ENCODE peak calls at places on chromosomes 11 and 22, in ten cellular contexts. I is heart left ventricle, M is upper lobe of right lung, Y is foreskin keratinocyte, G is heart right ventricle, K is upper lobe of left lung, D is colonic mucosa, S is tibial artery, F is GM23248, Q is body of pancreas. Z is an unnamed sample.

GRCh38 chr11:63613517-63614135 is 607 bp downstream of the PLAAT3 start:
- DNase-seq in I (peak; percentile 72), M (peak; percentile 79), Y (no peak), G (peak; percentile 57), K (peak; percentile 71), D (peak; percentile 40), S (peak; percentile 78), F (peak; percentile 38), Q (peak; percentile 43), Z (no peak)

GRCh38 chr11:9057032-9057431 is 34.4 kb downstream of the SCUBE2 start:
- DNase-seq in I (no peak), M (no peak), Y (no peak), G (no peak), K (no peak), D (no peak), S (no peak), F (peak; percentile 30), Q (no peak), Z (no peak)

GRCh38 chr11:113632981-113633380 is 73.1 kb downstream of the TMPRSS5 start:
- DNase-seq in I (no peak), M (no peak), Y (no peak), G (no peak), K (no peak), D (no peak), S (peak; percentile 71), F (peak; percentile 90), Q (no peak), Z (no peak)

GRCh38 chr22:29266564-29267461 is 968 bp downstream of the RHBDD3 start:
- DNase-seq in I (no peak), M (peak; percentile 58), Y (no peak), G (no peak), K (no peak), D (no peak), S (peak; percentile 65), F (peak; percentile 46), Q (no peak), Z (no peak)

GRCh38 chr11:104690243-104690642 is 208.0 kb downstream of the CASP12 start:
- DNase-seq in I (no peak), M (no peak), Y (no peak), G (no peak), K (no peak), D (no peak), S (no peak), F (no peak), Q (no peak), Z (no peak)

GRCh38 chr11:107272561-107272960 is 185.1 kb downstream of the CWF19L2 start:
- DNase-seq in I (no peak), M (no peak), Y (no peak), G (no peak), K (no peak), D (no peak), S (no peak), F (no peak), Q (no peak), Z (no peak)

GRCh38 chr11:106477776-106478175 is 400.3 kb downstream of the AASDHPPT start:
- DNase-seq in I (no peak), M (no peak), Y (no peak), G (no peak), K (no peak), D (no peak), S (no peak), F (no peak), Q (no peak), Z (no peak)

GRCh38 chr22:37210041-37210803 is 2.1 kb downstream of the SSTR3 start:
- DNase-seq in I (no peak), M (no peak), Y (no peak), G (no peak), K (no peak), D (no peak), S (peak; percentile 50), F (no peak), Q (no peak), Z (no peak)

GRCh38 chr11:112785104-112785503 is 176.1 kb upstream of the NCAM1 start:
- DNase-seq in I (no peak), M (no peak), Y (no peak), G (no peak), K (no peak), D (no peak), S (no peak), F (peak; percentile 67), Q (no peak), Z (peak; percentile 19)

GRCh38 chr22:25420471-25420924 is 144.0 kb upstream of the GRK3 start:
- DNase-seq in I (no peak), M (no peak), Y (no peak), G (no peak), K (no peak), D (peak; percentile 27), S (no peak), F (no peak), Q (no peak), Z (no peak)

DNA sequence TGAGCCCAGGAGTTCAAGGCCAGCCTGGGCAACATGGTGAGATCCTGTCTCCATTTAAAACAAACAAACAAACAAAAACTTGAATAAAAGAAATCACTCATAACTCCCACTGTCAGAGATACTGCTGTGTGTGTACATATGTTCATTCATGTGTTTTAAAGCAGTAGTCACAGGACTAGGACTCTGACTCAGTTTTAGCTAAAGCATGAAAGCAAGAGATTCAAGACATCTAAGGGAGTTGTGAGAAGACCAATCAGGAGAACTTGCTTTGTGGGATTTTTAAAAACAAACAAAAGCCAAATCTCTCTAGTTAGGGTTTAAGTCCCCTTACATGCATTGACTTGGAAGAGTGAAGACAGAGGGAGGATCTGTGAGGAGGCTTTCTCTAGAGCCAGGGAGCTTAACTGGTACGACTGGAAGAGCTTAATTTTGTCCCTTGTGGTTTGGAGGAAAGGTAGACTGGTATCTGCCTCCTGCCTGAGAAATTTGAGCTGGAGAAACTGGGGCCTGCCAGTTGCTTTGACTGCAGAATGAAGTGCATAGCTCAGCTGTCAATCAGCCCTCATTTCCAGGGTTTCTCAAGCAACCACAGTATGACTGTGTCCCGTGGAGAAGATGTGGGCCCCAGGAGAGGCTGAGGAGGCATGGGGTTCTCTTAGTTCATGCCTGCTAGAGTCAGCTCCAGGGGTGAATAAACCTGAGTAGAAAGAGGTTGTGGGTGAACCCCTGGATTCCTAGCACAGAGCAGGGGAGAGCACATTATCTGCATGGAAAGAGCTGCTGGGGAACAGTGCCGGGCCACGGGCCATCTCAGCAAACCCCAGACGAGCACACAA is 30.6 kb downstream of the EXPH5 start:
- DNase-seq in I (no peak), M (no peak), Y (no peak), G (no peak), K (no peak), D (no peak), S (no peak), F (peak; percentile 16), Q (no peak), Z (no peak)
- H3K27ac ChIP-seq in I (no peak overlapping the region), M (no peak overlapping the region), Y (no peak overlapping the region), G (no peak overlapping the region), K (no peak overlapping the region), D (no peak overlapping the region), S (no peak overlapping the region), F (no peak overlapping the region), Q (no peak overlapping the region), Z (no peak overlapping the region)

DNA sequence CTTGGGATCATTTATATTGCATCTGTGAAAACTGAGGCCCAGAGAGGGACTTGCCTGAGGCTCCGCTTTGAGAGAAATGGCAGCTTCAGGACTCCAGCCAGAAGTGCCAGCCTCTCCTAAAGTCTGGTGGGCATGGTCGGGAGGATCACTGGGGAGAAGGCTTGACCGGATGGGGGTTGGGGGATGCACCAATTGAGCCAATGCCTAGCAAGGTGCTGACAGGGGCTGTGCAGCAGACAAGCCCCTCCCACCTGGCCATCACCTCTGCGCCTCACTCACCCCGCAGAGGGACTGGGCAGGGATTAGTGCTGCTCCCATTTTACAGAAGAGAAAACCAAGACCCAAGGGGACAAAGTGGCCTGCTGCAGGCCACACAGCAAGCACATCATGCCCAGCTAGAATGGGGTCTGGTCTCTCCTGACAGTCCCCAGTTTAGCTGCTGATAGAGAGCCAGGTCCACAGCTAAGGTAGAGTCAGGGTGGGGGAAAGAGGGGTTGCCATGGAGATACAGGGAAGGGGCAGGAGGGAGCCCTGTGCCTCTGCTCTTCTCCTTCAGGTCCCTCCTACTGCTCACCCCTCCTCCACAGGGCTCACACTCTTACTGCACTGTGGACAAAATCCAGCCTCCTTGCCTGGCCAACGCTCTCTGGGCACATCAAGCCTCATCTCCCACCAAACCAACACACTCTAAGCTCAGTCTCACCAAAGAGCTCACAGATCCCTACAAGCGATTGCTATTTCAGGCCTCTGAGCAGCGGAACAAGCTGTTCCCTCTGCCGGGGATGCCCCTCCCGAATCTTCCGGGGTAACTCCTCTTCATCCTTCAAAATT is 29.5 kb downstream of the TEF start:
- DNase-seq in I (no peak), M (no peak), Y (no peak), G (no peak), K (peak; percentile 46), D (no peak), S (peak; percentile 94), F (peak; percentile 14), Q (peak; percentile 28), Z (no peak)
- H3K27ac ChIP-seq in I (peak overlapping the region; percentile 99), M (peak overlapping the region; percentile 97), Y (no peak overlapping the region), G (peak overlapping the region; percentile 100), K (peak overlapping the region; percentile 98), D (no peak overlapping the region), S (peak overlapping the region; percentile 100), F (no peak overlapping the region), Q (peak overlapping the region; percentile 97), Z (peak overlapping the region; percentile 95)

DNA sequence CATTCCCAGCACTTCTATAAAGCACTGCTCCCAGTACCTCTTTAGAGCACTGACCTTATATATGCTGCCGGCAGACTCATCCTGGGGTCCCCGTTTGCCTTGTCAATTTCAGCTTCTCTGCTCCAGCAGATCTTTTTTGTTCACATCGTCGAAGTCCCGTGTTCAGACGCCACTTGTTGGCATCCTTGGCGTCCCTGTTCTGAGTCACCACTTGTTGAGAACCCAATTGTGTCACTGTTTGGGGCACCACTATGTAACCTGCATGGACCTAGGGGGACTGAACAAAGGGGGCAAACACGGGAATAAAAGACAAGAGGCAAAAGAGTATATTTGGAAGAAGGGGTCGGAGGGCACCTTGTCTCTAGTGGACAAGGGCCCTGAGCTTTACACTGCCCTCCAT is 25.5 kb downstream of the OR10A6 start:
- DNase-seq in I (no peak), M (no peak), Y (no peak), G (no peak), K (no peak), D (no peak), S (no peak), F (peak; percentile 24), Q (no peak), Z (no peak)
- H3K27ac ChIP-seq in I (no peak overlapping the region), M (peak overlapping the region; percentile 52), Y (peak overlapping the region; percentile 36), G (no peak overlapping the region), K (peak overlapping the region; percentile 71), D (no peak overlapping the region), S (no peak overlapping the region), F (peak overlapping the region; percentile 31), Q (no peak overlapping the region), Z (no peak overlapping the region)

DNA sequence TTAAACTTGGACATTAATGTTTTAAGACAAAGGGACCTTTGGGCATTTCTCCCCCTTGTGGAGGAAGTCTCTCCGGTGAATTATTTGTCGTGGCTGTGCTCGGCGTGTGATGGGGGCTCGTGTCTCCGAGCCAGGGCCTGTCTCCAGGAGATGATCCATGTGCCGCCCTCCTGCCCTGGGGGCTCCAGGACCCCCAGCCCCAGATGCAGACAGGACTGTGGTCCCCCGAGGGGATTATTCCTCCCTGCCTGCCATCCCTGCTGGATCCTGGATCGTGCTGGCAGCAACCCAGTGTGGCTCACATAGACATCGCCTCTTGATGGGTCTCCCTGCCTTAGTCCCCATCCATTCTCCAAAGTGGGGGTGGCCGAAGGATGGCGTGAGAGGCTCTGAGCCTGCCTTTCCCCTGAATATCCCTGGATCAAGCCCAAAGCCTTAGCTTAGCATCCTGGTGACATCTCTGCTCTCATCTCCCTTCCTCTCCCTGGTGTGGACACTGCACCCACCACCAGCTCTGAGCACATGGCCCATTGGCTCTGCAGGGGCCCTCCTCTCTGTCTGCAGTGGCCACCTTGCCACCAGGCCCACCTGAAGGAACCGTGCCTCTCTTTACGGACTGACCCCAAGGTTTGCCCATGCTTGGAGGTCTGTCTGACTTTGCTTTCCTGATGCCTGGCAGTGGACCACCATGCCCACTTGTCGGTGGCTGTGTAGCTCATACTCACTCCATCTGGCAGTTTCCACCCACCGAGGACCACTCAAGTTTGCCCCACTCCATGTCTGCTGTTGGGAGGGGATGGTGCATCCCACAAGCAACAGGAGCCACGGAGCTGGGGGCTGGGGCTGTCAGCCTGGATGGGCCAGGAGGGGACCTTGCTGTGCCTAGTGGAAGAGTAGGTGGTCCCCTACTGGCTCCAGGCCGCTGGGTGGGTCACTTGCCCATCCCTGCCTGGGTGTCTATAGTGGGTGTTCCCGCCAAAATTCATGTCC is 56.7 kb downstream of the SMIM38 start:
- DNase-seq in I (no peak), M (peak; percentile 58), Y (no peak), G (no peak), K (no peak), D (no peak), S (peak; percentile 51), F (no peak), Q (peak; percentile 8), Z (no peak)
- H3K27ac ChIP-seq in I (no peak overlapping the region), M (no peak overlapping the region), Y (no peak overlapping the region), G (no peak overlapping the region), K (no peak overlapping the region), D (no peak overlapping the region), S (no peak overlapping the region), F (no peak overlapping the region), Q (no peak overlapping the region), Z (no peak overlapping the region)